ENCODE peak calls at places on chromosome 17, in ten cellular contexts. Y is left lung; I is heart left ventricle; X is fibroblast of lung; C is ascending aorta; J is CD4-positive, alpha-beta memory T cell; O is right lobe of liver; F is left ventricle myocardium inferior; H is psoas muscle; G is dorsolateral prefrontal cortex. V is an unnamed sample.

GRCh38 chr17:29059281-29059680 is 16.3 kb downstream of the PIPOX start:
- DNase-seq in Y (no peak), I (no peak), X (peak; percentile 43), C (no peak), J (no peak), O (no peak), F (no peak), H (no peak), G (no peak), V (no peak)

GRCh38 chr17:59010026-59010425 is 96.7 kb downstream of the TRIM37 start:
- DNase-seq in Y (no peak), I (no peak), X (no peak), C (no peak), J (no peak), O (no peak), F (no peak), H (no peak), G (no peak), V (no peak)

GRCh38 chr17:68576811-68577551 is 24.2 kb downstream of the FAM20A start:
- DNase-seq in Y (no peak), I (peak; percentile 36), X (peak; percentile 91), C (no peak), J (no peak), O (no peak), F (peak; percentile 37), H (peak; percentile 73), G (no peak), V (no peak)

GRCh38 chr17:29051194-29051593 is 8.3 kb downstream of the PIPOX start:
- DNase-seq in Y (no peak), I (no peak), X (no peak), C (no peak), J (no peak), O (no peak), F (no peak), H (no peak), G (no peak), V (no peak)

GRCh38 chr17:21058098-21058893 is 15.5 kb upstream of the USP22 start:
- DNase-seq in Y (no peak), I (no peak), X (peak; percentile 13), C (no peak), J (no peak), O (no peak), F (no peak), H (no peak), G (no peak), V (no peak)

GRCh38 chr17:6420173-6420641 is 14.7 kb downstream of the AIPL1 start:
- DNase-seq in Y (no peak), I (no peak), X (no peak), C (no peak), J (no peak), O (no peak), F (no peak), H (no peak), G (no peak), V (no peak)

GRCh38 chr17:77668518-77668917 is 290.0 kb upstream of the TNRC6C start:
- DNase-seq in Y (no peak), I (no peak), X (no peak), C (no peak), J (no peak), O (no peak), F (no peak), H (no peak), G (no peak), V (no peak)

GRCh38 chr17:81471804-81472456 is 40.7 kb downstream of the ACTG1 start:
- DNase-seq in Y (no peak), I (no peak), X (peak; percentile 51), C (no peak), J (no peak), O (no peak), F (no peak), H (peak; percentile 89), G (peak; percentile 88), V (no peak)

GRCh38 chr17:63446981-63447687 is 1.0 kb upstream of the CYB561 start:
- DNase-seq in Y (no peak), I (no peak), X (no peak), C (no peak), J (peak; percentile 51), O (no peak), F (no peak), H (no peak), G (no peak), V (peak; percentile 37)

GRCh38 chr17:34826332-34826731 is 134.9 kb downstream of the CCT6B start:
- DNase-seq in Y (no peak), I (no peak), X (no peak), C (no peak), J (no peak), O (no peak), F (no peak), H (no peak), G (no peak), V (no peak)

GRCh38 chr17:17570207-17570797 is 21.2 kb downstream of the PEMT start:
- DNase-seq in Y (no peak), I (peak; percentile 56), X (peak; percentile 28), C (no peak), J (no peak), O (peak; percentile 72), F (peak; percentile 54), H (peak; percentile 80), G (peak; percentile 55), V (no peak)

GRCh38 chr17:10398352-10398751 is 23.4 kb downstream of the MYH8 start:
- DNase-seq in Y (no peak), I (no peak), X (no peak), C (no peak), J (no peak), O (no peak), F (no peak), H (no peak), G (no peak), V (no peak)

GRCh38 chr17:31536451-31536850 is 145.0 kb downstream of the RAB11FIP4 start:
- DNase-seq in Y (no peak), I (no peak), X (no peak), C (no peak), J (no peak), O (no peak), F (no peak), H (no peak), G (no peak), V (no peak)

GRCh38 chr17:17236295-17237025 is 508 bp downstream of the FLCN start:
- DNase-seq in Y (no peak), I (no peak), X (peak; percentile 14), C (no peak), J (no peak), O (peak; percentile 82), F (no peak), H (peak; percentile 65), G (no peak), V (no peak)

GRCh38 chr17:47855737-47856136 is 4.8 kb upstream of the SP6 start:
- DNase-seq in Y (no peak), I (peak; percentile 40), X (no peak), C (no peak), J (no peak), O (no peak), F (no peak), H (no peak), G (no peak), V (no peak)
- H3K27me3 ChIP-seq in Y (peaks cover 26% of the 10 kb centered on the region), I (peaks cover 63% of the 10 kb centered on the region), X (peaks cover 46% of the 10 kb centered on the region), C (peaks cover 41% of the 10 kb centered on the region), J (peaks cover 22% of the 10 kb centered on the region), O (peaks cover 5% of the 10 kb centered on the region), F (peaks cover 96% of the 10 kb centered on the region), H (peaks cover 77% of the 10 kb centered on the region), G (peaks cover 44% of the 10 kb centered on the region), V (peaks cover 40% of the 10 kb centered on the region)

GRCh38 chr17:82483836-82484235 is 25.3 kb downstream of the NARF start:
- DNase-seq in Y (no peak), I (no peak), X (no peak), C (no peak), J (no peak), O (no peak), F (peak; percentile 37), H (no peak), G (no peak), V (no peak)
- H3K27me3 ChIP-seq in Y (no peaks in the 10 kb centered on the region), I (no peaks in the 10 kb centered on the region), X (no peaks in the 10 kb centered on the region), C (no peaks in the 10 kb centered on the region), J (no peaks in the 10 kb centered on the region), O (no peaks in the 10 kb centered on the region), F (no peaks in the 10 kb centered on the region), H (no peaks in the 10 kb centered on the region), G (no peaks in the 10 kb centered on the region), V (no peaks in the 10 kb centered on the region)

GRCh38 chr17:76341301-76341700 is 12.4 kb downstream of the PRPSAP1 start:
- DNase-seq in Y (no peak), I (no peak), X (no peak), C (no peak), J (no peak), O (no peak), F (no peak), H (no peak), G (no peak), V (no peak)
- H3K27me3 ChIP-seq in Y (no peaks in the 10 kb centered on the region), I (no peaks in the 10 kb centered on the region), X (no peaks in the 10 kb centered on the region), C (no peaks in the 10 kb centered on the region), J (no peaks in the 10 kb centered on the region), O (no peaks in the 10 kb centered on the region), F (no peaks in the 10 kb centered on the region), H (no peaks in the 10 kb centered on the region), G (no peaks in the 10 kb centered on the region), V (no peaks in the 10 kb centered on the region)

GRCh38 chr17:8383143-8383974 is at the start of gene RPL26:
- DNase-seq in Y (peak; percentile 96), I (peak; percentile 96), X (peak; percentile 99), C (peak; percentile 99), J (peak; percentile 96), O (peak; percentile 95), F (peak; percentile 94), H (peak; percentile 97), G (peak; percentile 97), V (peak; percentile 89)

GRCh38 chr17:8380049-8380448 is 2.9 kb downstream of the RPL26 start:
- DNase-seq in Y (no peak), I (no peak), X (no peak), C (no peak), J (no peak), O (no peak), F (no peak), H (no peak), G (no peak), V (no peak)

GRCh38 chr17:8384801-8385335 is 1.9 kb upstream of the RPL26 start:
- DNase-seq in Y (no peak), I (no peak), X (peak; percentile 47), C (no peak), J (no peak), O (no peak), F (no peak), H (no peak), G (no peak), V (no peak)

GRCh38 chr17:8382880-8383142 is 182 bp downstream of the RPL26 start:
- DNase-seq in Y (no peak), I (no peak), X (no peak), C (no peak), J (no peak), O (no peak), F (no peak), H (no peak), G (no peak), V (no peak)

DNA sequence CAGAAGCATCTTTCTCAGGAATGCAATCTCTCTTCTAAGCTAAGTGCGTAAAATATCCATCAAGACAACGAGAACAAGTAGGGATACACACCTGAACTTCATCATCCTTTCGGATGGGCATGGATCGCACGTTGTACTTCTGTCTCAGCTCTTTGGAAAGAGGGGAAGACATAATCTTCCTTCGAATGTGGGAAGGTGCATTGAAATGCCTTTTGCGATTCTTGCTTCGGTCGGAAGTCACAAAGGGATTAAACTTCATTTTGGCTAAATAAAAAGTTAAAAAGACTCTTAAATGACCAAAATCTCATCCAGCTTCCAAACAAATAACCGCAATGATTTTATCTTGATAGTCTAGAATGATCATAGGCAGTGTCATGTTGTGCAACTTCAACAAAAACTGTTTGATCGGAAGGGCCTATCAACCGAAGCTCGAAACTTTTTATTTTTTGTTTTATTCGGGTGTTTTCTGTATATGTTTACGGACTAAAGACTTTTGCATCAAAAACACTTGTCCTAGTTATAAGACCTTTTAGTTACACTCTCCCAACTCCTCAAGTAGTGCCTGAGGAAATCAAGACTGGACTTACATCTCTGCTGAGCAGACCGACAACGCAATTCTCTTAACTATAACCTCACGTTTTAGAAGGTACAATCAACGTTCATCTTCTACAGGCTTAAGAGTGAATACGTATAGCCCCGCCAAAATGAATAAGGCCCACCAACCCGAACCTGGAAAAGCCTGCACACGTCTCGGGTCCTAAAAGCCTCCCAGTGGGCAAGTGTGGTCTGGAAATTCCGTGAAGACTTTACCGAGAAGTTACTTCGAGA is 727 bp downstream of the RPL26 start:
- DNase-seq in Y (no peak), I (no peak), X (peak; percentile 32), C (no peak), J (no peak), O (no peak), F (no peak), H (no peak), G (no peak), V (no peak)
- H3K27me3 ChIP-seq in Y (no peaks in the 10 kb centered on the region), I (no peaks in the 10 kb centered on the region), X (no peaks in the 10 kb centered on the region), C (no peaks in the 10 kb centered on the region), J (no peaks in the 10 kb centered on the region), O (no peaks in the 10 kb centered on the region), F (no peaks in the 10 kb centered on the region), H (no peaks in the 10 kb centered on the region), G (no peaks in the 10 kb centered on the region), V (no peaks in the 10 kb centered on the region)

V was measured in CD4-positive, alpha-beta T cell.